ENCODE peak calls at places on chromosomes 16 and 17, in eight cellular contexts. E is CD8-positive, alpha-beta T cell; K is CD4-positive, CD25-positive, alpha-beta regulatory T cell; M is A673; Y is CD8-positive, alpha-beta memory T cell; N is lung; O is psoas muscle; Q is fibroblast of lung. A is an unnamed sample.

GRCh38 chr16:74264806-74265205 is 31.8 kb upstream of the PSMD7 start:
- DNase-seq in E (no peak), K (no peak), M (no peak), Y (no peak), N (no peak), O (no peak), Q (no peak), A (no peak)

GRCh38 chr17:75087558-75088453 is at the start of gene SLC16A5:
- DNase-seq in E (peak; percentile 51), K (peak; percentile 64), M (peak; percentile 74), Y (peak; percentile 28), N (peak; percentile 95), O (peak; percentile 94), Q (peak; percentile 71), A (peak; percentile 93)

GRCh38 chr17:61420128-61420527 is 20.5 kb downstream of the TBX2 start:
- DNase-seq in E (peak; percentile 8), K (no peak), M (no peak), Y (no peak), N (no peak), O (no peak), Q (no peak), A (no peak)

GRCh38 chr17:59878624-59879023 is 14.1 kb downstream of the TUBD1 start:
- DNase-seq in E (no peak), K (no peak), M (no peak), Y (no peak), N (no peak), O (no peak), Q (no peak), A (no peak)

GRCh38 chr17:80252871-80253270 is 7.8 kb upstream of the RNF213 start:
- DNase-seq in E (peak; percentile 85), K (peak; percentile 88), M (peak; percentile 60), Y (peak; percentile 76), N (peak; percentile 76), O (peak; percentile 75), Q (peak; percentile 19), A (peak; percentile 48)

GRCh38 chr17:81878294-81878693 is 7.2 kb upstream of the ARHGDIA start:
- DNase-seq in E (no peak), K (no peak), M (no peak), Y (no peak), N (no peak), O (no peak), Q (no peak), A (no peak)

GRCh38 chr17:38660097-38661026 is 14.4 kb downstream of the EPOP start:
- DNase-seq in E (no peak), K (no peak), M (no peak), Y (no peak), N (peak; percentile 63), O (no peak), Q (no peak), A (no peak)

GRCh38 chr16:426906-427249 is 1.4 kb downstream of the RAB11FIP3 start:
- DNase-seq in E (no peak), K (no peak), M (no peak), Y (no peak), N (peak; percentile 29), O (no peak), Q (no peak), A (no peak)

GRCh38 chr16:85037721-85038120 is 10.1 kb downstream of the KIAA0513 start:
- DNase-seq in E (no peak), K (no peak), M (no peak), Y (no peak), N (no peak), O (peak; percentile 16), Q (no peak), A (no peak)

GRCh38 chr17:19411641-19412040 is 609 bp downstream of the RNF112 start:
- DNase-seq in E (no peak), K (no peak), M (no peak), Y (no peak), N (no peak), O (no peak), Q (no peak), A (no peak)

GRCh38 chr17:36506249-36506826 is 19.9 kb downstream of the ZNHIT3 start:
- DNase-seq in E (no peak), K (no peak), M (no peak), Y (no peak), N (no peak), O (no peak), Q (no peak), A (no peak)

GRCh38 chr17:30449480-30449879 is 27.7 kb upstream of the GOSR1 start:
- DNase-seq in E (no peak), K (no peak), M (no peak), Y (no peak), N (no peak), O (no peak), Q (peak; percentile 15), A (peak; percentile 8)

GRCh38 chr17:66677201-66677981 is 157.5 kb upstream of the CACNG5 start:
- DNase-seq in E (no peak), K (no peak), M (no peak), Y (no peak), N (no peak), O (no peak), Q (peak; percentile 91), A (no peak)

GRCh38 chr16:700684-701584 is 4.7 kb downstream of the FBXL16 start:
- DNase-seq in E (no peak), K (no peak), M (peak; percentile 43), Y (peak; percentile 49), N (no peak), O (no peak), Q (no peak), A (no peak)

GRCh38 chr16:24598777-24599437 is 59.5 kb downstream of the RBBP6 start:
- DNase-seq in E (no peak), K (no peak), M (no peak), Y (no peak), N (no peak), O (no peak), Q (no peak), A (no peak)

GRCh38 chr17:82952019-82952418 is 112.2 kb upstream of the ZNF750 start:
- DNase-seq in E (no peak), K (no peak), M (no peak), Y (no peak), N (no peak), O (peak; percentile 14), Q (no peak), A (no peak)

GRCh38 chr17:17849863-17850373 is 13.1 kb upstream of the SREBF1 start:
- DNase-seq in E (peak; percentile 72), K (peak; percentile 88), M (peak; percentile 93), Y (peak; percentile 72), N (no peak), O (peak; percentile 73), Q (peak; percentile 47), A (no peak)

GRCh38 chr17:35864853-35865252 is 3.8 kb downstream of the HEATR9 start:
- DNase-seq in E (no peak), K (no peak), M (no peak), Y (peak; percentile 13), N (no peak), O (no peak), Q (no peak), A (no peak)

DNA sequence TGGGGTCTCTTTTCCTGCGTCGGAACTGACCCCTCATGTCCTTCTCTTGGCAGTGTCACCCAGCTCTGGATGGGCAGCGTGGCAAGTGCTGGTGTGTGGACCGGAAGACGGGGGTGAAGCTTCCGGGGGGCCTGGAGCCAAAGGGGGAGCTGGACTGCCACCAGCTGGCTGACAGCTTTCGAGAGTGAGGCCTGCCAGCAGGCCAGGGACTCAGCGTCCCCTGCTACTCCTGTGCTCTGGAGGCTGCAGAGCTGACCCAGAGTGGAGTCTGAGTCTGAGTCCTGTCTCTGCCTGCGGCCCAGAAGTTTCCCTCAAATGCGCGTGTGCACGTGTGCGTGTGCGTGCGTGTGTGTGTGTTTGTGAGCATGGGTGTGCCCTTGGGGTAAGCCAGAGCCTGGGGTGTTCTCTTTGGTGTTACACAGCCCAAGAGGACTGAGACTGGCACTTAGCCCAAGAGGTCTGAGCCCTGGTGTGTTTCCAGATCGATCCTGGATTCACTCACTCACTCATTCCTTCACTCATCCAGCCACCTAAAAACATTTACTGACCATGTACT is 13.2 kb downstream of the IGFBP4 start:
- DNase-seq in E (no peak), K (no peak), M (no peak), Y (no peak), N (no peak), O (no peak), Q (no peak), A (no peak)
- H3K4me1 ChIP-seq in E (no peaks in the 10 kb centered on the region), K (no peaks in the 10 kb centered on the region), M (peaks cover 5% of the 10 kb centered on the region), Y (no peaks in the 10 kb centered on the region), N (peaks cover 3% of the 10 kb centered on the region), O (peaks cover 7% of the 10 kb centered on the region), Q (peaks cover 79% of the 10 kb centered on the region), A (peaks cover 79% of the 10 kb centered on the region)

GRCh38 chr17:44171931-44172455 is 1.5 kb downstream of the ASB16 start:
- DNase-seq in E (no peak), K (no peak), M (no peak), Y (no peak), N (no peak), O (peak; percentile 51), Q (no peak), A (no peak)

GRCh38 chr17:44170135-44170498 is 387 bp upstream of the ASB16 start:
- DNase-seq in E (no peak), K (no peak), M (no peak), Y (no peak), N (no peak), O (no peak), Q (no peak), A (no peak)

GRCh38 chr17:44174427-44174826 is 3.9 kb downstream of the ASB16 start:
- DNase-seq in E (no peak), K (no peak), M (no peak), Y (no peak), N (no peak), O (no peak), Q (no peak), A (no peak)

GRCh38 chr17:44167181-44167861 is 3.2 kb upstream of the ASB16 start:
- DNase-seq in E (no peak), K (no peak), M (no peak), Y (no peak), N (no peak), O (no peak), Q (no peak), A (no peak)

GRCh38 chr17:44170499-44171201 is at the start of gene ASB16:
- DNase-seq in E (no peak), K (no peak), M (no peak), Y (no peak), N (no peak), O (peak; percentile 89), Q (peak; percentile 41), A (peak; percentile 80)
- H3K4me3 ChIP-seq in E (no peak within 1 kb of the TSS), K (no peak within 1 kb of the TSS), M (no peak within 1 kb of the TSS), Y (no peak within 1 kb of the TSS), N (no peak within 1 kb of the TSS), O (peak within 1 kb of the TSS; percentile 77), Q (no peak within 1 kb of the TSS), A (peak within 1 kb of the TSS; percentile 56)

DNA sequence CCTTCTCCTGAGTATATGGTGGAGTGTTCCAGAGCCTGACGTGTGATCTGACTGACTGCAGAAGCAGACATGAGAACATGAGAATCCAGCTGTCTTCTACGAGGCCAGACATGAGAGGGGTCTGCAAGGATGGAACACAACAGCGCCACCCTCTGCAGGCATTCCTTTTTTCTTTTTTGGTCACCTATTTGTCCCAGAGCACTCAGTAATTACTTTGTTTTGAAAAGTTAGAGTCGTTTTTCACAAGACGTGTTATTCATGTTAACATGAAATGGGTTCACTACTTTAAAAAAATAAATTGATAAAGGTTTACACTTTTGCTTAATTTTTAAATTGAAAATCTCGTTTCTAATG is 43.8 kb upstream of the ATP2A3 start:
- DNase-seq in E (no peak), K (no peak), M (no peak), Y (no peak), N (no peak), O (no peak), Q (no peak), A (no peak)
- H3K27ac ChIP-seq in E (no peak overlapping the region), K (no peak overlapping the region), M (no peak overlapping the region), Y (no peak overlapping the region), N (peak overlapping the region; percentile 7), O (no peak overlapping the region), Q (no peak overlapping the region), A (no peak overlapping the region)

GRCh38 chr16:2159052-2159838 is 3.7 kb downstream of the TRAF7 start:
- DNase-seq in E (no peak), K (no peak), M (peak; percentile 38), Y (no peak), N (no peak), O (peak; percentile 75), Q (peak; percentile 77), A (no peak)
- H3K4me1 ChIP-seq in E (peaks cover 29% of the 10 kb centered on the region), K (peaks cover 29% of the 10 kb centered on the region), M (peaks cover 29% of the 10 kb centered on the region), Y (peaks cover 22% of the 10 kb centered on the region), N (no peaks in the 10 kb centered on the region), O (peaks cover 39% of the 10 kb centered on the region), Q (peaks cover 41% of the 10 kb centered on the region), A (peaks cover 43% of the 10 kb centered on the region)

A was measured in heart left ventricle.